ENCODE peak calls at places on chromosome 16, in seven cellular contexts. W is mucosa of descending colon; Z is body of pancreas; P is CD8-positive, alpha-beta T cell; V is heart left ventricle; F is aorta; K is left ventricle myocardium inferior. M is an unnamed sample.
A peak's percentile ranks its signal among the peaks of the same experiment; 100 is the strongest.

GRCh38 chr16:23962001-23962400 is 126.2 kb downstream of the PRKCB start:
- DNase-seq in F (no peak), W (no peak), P (no peak), K (no peak), Z (no peak), V (no peak), M (no peak)

GRCh38 chr16:48526958-48527331 is 83.0 kb downstream of the N4BP1 start:
- DNase-seq in Z (no peak), V (no peak), W (no peak), K (no peak), F (peak; percentile 35), P (no peak), M (no peak)

GRCh38 chr16:59899940-59900339 is 1165.8 kb upstream of the GOT2 start:
- DNase-seq in Z (no peak), K (no peak), P (no peak), V (no peak), F (no peak), W (no peak), M (no peak)

GRCh38 chr16:48246066-48246465 is 1.3 kb downstream of the ABCC11 start:
- DNase-seq in F (no peak), V (no peak), Z (no peak), P (no peak), K (no peak), W (no peak), M (no peak)

GRCh38 chr16:85002643-85003042 is 8.7 kb downstream of the ZDHHC7 start:
- DNase-seq in Z (peak; percentile 55), W (no peak), F (peak; percentile 84), P (no peak), K (peak; percentile 52), V (peak; percentile 55), M (no peak)

GRCh38 chr16:31243734-31244670 is 15.8 kb upstream of the ITGAM start:
- DNase-seq in V (no peak), Z (no peak), W (no peak), K (no peak), F (no peak), P (no peak), M (no peak)

GRCh38 chr16:62545039-62545438 is 508.8 kb upstream of the CDH8 start:
- DNase-seq in P (no peak), K (no peak), V (no peak), F (no peak), Z (no peak), W (no peak), M (no peak)

GRCh38 chr16:57876210-57876609 is 73.9 kb upstream of the KIFC3 start:
- DNase-seq in V (no peak), Z (no peak), F (no peak), K (no peak), W (no peak), P (no peak), M (no peak)

GRCh38 chr16:30570621-30571443 is 682 bp downstream of the ZNF688 start:
- DNase-seq in K (no peak), P (no peak), F (no peak), W (peak; percentile 57), V (no peak), Z (no peak), M (peak; percentile 60)

GRCh38 chr16:86978445-86979030 is 338.7 kb downstream of the C16orf95 start:
- DNase-seq in P (no peak), K (no peak), V (no peak), W (no peak), Z (no peak), F (peak; percentile 58), M (no peak)

GRCh38 chr16:22141746-22142145 is 20.6 kb upstream of the SDR42E2 start:
- DNase-seq in W (no peak), V (no peak), F (no peak), P (no peak), K (no peak), Z (no peak), M (no peak)

GRCh38 chr16:29743827-29744531 is 1.8 kb downstream of the C16orf54 start:
- DNase-seq in Z (no peak), W (no peak), F (no peak), K (no peak), V (no peak), P (peak; percentile 30), M (no peak)

GRCh38 chr16:29804455-29805231 is 1.7 kb upstream of the MAZ start:
- DNase-seq in W (peak; percentile 69), Z (peak; percentile 68), K (peak; percentile 67), V (peak; percentile 70), P (no peak), F (no peak), M (no peak)

GRCh38 chr16:28569011-28569410 is 15.3 kb downstream of the SGF29 start:
- DNase-seq in V (no peak), F (no peak), P (no peak), W (no peak), Z (no peak), K (no peak), M (no peak)

GRCh38 chr16:49857423-49858181 is 1.7 kb upstream of the ZNF423 start:
- DNase-seq in F (peak; percentile 85), W (peak; percentile 81), Z (peak; percentile 85), P (no peak), V (peak; percentile 62), K (peak; percentile 61), M (peak; percentile 85)

GRCh38 chr16:74825941-74826340 is 51.3 kb upstream of the FA2H start:
- DNase-seq in K (no peak), Z (no peak), P (no peak), F (no peak), W (no peak), V (no peak), M (no peak)

DNA sequence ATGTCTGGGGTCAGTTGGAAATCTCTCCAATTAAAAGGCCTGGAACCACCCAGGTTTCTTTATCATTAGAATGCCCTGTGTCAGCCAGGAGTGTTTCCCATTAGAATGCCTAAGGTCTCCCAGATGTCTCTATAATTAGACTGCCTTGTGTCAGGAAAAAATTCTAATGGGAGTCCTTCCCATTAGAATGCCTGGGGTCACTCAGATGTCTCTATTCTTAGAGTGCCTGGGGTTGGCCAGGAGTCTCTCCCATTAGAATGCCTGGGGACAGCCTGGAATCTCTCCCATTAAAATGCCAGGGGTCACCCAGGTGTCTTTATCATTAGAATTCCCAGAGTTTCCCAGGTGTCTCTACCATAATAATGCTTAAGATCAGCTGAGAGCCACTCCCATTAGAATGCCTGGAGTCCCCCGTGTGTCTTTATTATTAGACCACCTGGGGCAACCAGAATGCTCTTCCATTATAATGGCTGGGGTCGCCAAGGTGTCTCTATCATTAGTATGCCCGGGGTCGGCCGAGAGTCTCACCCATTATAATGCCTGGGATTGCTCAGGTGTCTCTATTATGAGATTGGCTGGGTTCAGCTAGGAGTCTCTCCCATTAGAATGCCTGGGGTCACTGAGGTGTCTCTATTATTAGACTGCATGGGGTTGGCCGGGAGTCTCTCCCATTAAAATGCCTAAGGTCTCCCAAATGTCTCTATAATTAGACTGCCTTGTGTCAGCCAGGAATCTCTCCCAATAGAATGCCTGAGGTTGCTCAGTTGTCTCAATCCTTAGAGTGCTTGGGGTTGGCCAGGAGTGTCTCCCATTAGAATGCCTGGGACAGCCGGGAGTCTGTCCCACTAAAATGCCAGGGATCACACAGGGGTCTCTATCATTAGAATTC is 2254.6 kb downstream of the TP53TG3F start:
- DNase-seq in F (no peak), K (no peak), Z (no peak), V (no peak), P (no peak), W (no peak), M (no peak)
- H3K9me3 ChIP-seq in F (peaks cover 2% of the 10 kb centered on the region), K (peaks cover 42% of the 10 kb centered on the region), Z (no peaks in the 10 kb centered on the region), V (peaks cover 7% of the 10 kb centered on the region), P (no peaks in the 10 kb centered on the region), W (peaks cover 61% of the 10 kb centered on the region), M (no peaks in the 10 kb centered on the region)

GRCh38 chr16:88284101-88284500 is 98.7 kb upstream of the ZNF469 start:
- DNase-seq in Z (no peak), F (no peak), W (peak; percentile 7), P (no peak), V (peak; percentile 11), K (peak; percentile 4), M (no peak)
- H3K9me3 ChIP-seq in Z (no peaks in the 10 kb centered on the region), F (peaks cover 5% of the 10 kb centered on the region), W (peaks cover 20% of the 10 kb centered on the region), P (no peaks in the 10 kb centered on the region), V (peaks cover 25% of the 10 kb centered on the region), K (peaks cover 35% of the 10 kb centered on the region), M (no peaks in the 10 kb centered on the region)

DNA sequence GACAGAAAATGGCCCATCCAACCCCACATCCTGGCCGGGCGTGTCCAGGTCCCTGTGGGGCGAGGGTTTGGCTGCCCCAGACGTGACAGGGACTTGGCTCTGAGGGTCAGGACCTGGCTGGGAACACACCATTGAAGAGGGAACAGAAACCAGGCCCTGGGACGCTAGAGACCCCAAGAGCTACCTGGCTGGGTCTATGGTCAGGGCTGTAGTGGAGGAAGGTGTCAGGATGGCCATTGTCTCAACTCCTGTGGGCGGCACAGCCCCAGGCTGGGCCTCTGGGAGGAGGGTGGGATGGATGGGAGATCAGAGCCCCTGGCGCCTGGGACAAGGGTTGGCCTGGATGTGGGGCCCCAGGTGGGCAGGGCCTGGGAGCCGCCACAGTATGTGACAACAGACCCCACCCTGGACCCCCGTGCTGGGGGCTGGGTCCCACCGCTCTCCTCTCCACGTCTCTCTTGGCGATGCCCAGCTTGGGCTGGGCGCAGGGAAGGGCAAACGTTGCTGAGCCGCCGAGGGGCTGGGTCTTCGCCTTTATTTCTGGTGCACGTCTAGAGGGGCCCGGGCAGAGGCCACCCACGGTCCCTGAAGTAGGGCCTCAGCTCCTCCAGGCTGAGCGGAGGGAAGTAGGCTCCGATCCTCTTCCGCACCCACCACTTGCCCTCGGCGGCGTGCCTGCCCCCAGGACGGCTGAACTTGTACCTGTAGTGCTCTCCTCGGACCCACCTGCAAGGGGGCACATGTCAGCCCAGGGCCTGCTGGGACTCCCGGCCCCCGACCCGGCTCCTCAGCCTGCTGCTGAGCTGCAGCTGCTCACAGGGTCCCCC is 53.7 kb upstream of the GNG13 start:
- DNase-seq in P (no peak), Z (no peak), W (no peak), V (peak; percentile 20), F (no peak), K (no peak), M (no peak)
- H3K9me3 ChIP-seq in P (no peaks in the 10 kb centered on the region), Z (no peaks in the 10 kb centered on the region), W (peaks cover 5% of the 10 kb centered on the region), V (no peaks in the 10 kb centered on the region), F (no peaks in the 10 kb centered on the region), K (no peaks in the 10 kb centered on the region), M (no peaks in the 10 kb centered on the region)

DNA sequence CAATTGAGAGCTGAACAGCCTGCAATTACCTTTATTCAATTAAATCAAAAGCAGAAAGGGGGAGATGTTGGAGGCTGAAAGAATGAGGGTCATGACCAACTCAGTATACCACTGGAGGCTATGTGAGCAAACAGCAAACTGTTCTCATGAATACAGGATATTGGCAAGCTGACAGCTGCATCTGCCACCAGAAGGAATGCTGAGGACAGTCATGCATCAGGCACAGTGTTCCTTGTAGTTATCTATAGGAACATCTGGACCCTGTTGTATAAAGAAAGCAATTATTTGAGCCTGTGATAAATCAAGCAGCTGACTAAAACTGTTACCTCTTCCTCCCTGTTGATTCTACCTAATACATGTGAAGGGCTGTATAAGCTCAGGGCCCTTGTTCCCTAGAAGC is 2064.6 kb downstream of the TP53TG3F start:
- DNase-seq in F (no peak), Z (no peak), K (no peak), P (no peak), W (no peak), V (no peak), M (no peak)
- H3K9me3 ChIP-seq in F (no peaks in the 10 kb centered on the region), Z (no peaks in the 10 kb centered on the region), K (peaks cover 4% of the 10 kb centered on the region), P (no peaks in the 10 kb centered on the region), W (peaks cover 75% of the 10 kb centered on the region), V (no peaks in the 10 kb centered on the region), M (no peaks in the 10 kb centered on the region)

GRCh38 chr16:3295783-3296182 is 9.4 kb downstream of the TIGD7 start:
- DNase-seq in P (no peak), W (no peak), Z (no peak), V (no peak), K (no peak), F (no peak), M (no peak)
- H3K9me3 ChIP-seq in P (peaks cover 48% of the 10 kb centered on the region), W (peaks cover 88% of the 10 kb centered on the region), Z (peaks cover 5% of the 10 kb centered on the region), V (peaks cover 100% of the 10 kb centered on the region), K (peaks cover 100% of the 10 kb centered on the region), F (peaks cover 19% of the 10 kb centered on the region), M (peaks cover 40% of the 10 kb centered on the region)

M was measured in hepatocyte.